ENCODE peak calls at places on chromosome 21, in ten cellular contexts. L is AG10803; J is neural progenitor cell; G is stomach; F is mammary epithelial cell; N is NB4; A is CD8-positive, alpha-beta T cell; U is WTC11; T is body of pancreas; X is ovary. B is an unnamed sample.

GRCh38 chr21:8991968-8992621 is 1529.3 kb upstream of the TPTE start:
- DNase-seq in N (no peak), U (no peak), L (no peak), A (no peak), G (no peak), X (no peak), T (no peak), F (no peak), J (no peak), B (no peak)

GRCh38 chr21:36858320-36858957 is 108.0 kb downstream of the HLCS start:
- DNase-seq in U (no peak), G (no peak), X (no peak), L (peak), F (no peak), T (no peak), J (no peak), A (no peak), N (no peak), B (no peak)

GRCh38 chr21:14916676-14917141 is 148.1 kb downstream of the NRIP1 start:
- DNase-seq in N (no peak), G (no peak), T (no peak), J (no peak), X (no peak), U (no peak), F (no peak), L (no peak), A (no peak), B (no peak)

GRCh38 chr21:36704281-36704957 is 5.5 kb downstream of the SIM2 start:
- DNase-seq in T (no peak), A (no peak), F (no peak), L (no peak), N (no peak), X (no peak), J (peak), U (no peak), G (no peak), B (no peak)

GRCh38 chr21:42539342-42539741 is 25.7 kb downstream of the SLC37A1 start:
- DNase-seq in T (no peak), L (no peak), X (no peak), N (no peak), J (no peak), G (peak), U (no peak), F (no peak), A (no peak), B (no peak)

GRCh38 chr21:42433946-42434551 is 30.3 kb downstream of the UBASH3A start:
- DNase-seq in A (no peak), U (no peak), G (peak), T (peak), X (no peak), L (no peak), N (peak), F (peak), J (no peak), B (no peak)

GRCh38 chr21:14620152-14620551 is 74.0 kb upstream of the SAMSN1 start:
- DNase-seq in U (no peak), X (no peak), L (no peak), T (no peak), J (no peak), A (no peak), G (no peak), F (no peak), N (peak), B (no peak)

GRCh38 chr21:41966341-41966833 is 12.6 kb upstream of the C2CD2 start:
- DNase-seq in N (no peak), L (no peak), T (no peak), X (no peak), G (no peak), J (no peak), U (no peak), F (no peak), A (no peak), B (no peak)

GRCh38 chr21:33434770-33435360 is 31.7 kb downstream of the IFNGR2 start:
- DNase-seq in J (no peak), A (no peak), F (peak), L (peak), N (peak), U (no peak), G (no peak), T (no peak), X (no peak), B (no peak)

GRCh38 chr21:31098576-31099005 is 60.3 kb upstream of the KRTAP19-8 start:
- DNase-seq in N (peak), T (peak), U (peak), X (peak), L (peak), F (peak), J (peak), A (peak), G (peak), B (peak)

GRCh38 chr21:36732761-36733160 is 33.8 kb downstream of the SIM2 start:
- DNase-seq in N (no peak), T (no peak), F (no peak), A (no peak), U (no peak), X (no peak), G (peak), J (no peak), L (no peak), B (no peak)

GRCh38 chr21:35191128-35191527 is 142.0 kb upstream of the RUNX1 start:
- DNase-seq in A (no peak), F (no peak), X (no peak), N (no peak), G (no peak), U (no peak), T (no peak), L (no peak), J (no peak), B (no peak)

GRCh38 chr21:36928960-36929359 is 37.5 kb downstream of the HLCS start:
- DNase-seq in L (no peak), T (peak), J (no peak), N (no peak), U (no peak), F (no peak), G (peak), A (no peak), X (no peak), B (no peak)

GRCh38 chr21:37145635-37146111 is 72.6 kb downstream of the TTC3 start:
- DNase-seq in U (no peak), N (peak), G (no peak), T (no peak), X (no peak), L (no peak), F (peak), A (no peak), J (peak), B (no peak)

GRCh38 chr21:15138475-15138874 is 73.7 kb upstream of the NRIP1 start:
- DNase-seq in L (no peak), N (no peak), J (peak), A (no peak), U (no peak), G (peak), T (peak), F (no peak), X (peak), B (no peak)

GRCh38 chr21:37700641-37701202 is 215.5 kb downstream of the KCNJ6 start:
- DNase-seq in F (peak), U (peak), N (peak), L (peak), T (peak), X (no peak), J (peak), A (no peak), G (no peak), B (peak)

GRCh38 chr21:15809818-15810217 is 80.0 kb downstream of the USP25 start:
- DNase-seq in T (no peak), J (no peak), U (no peak), N (peak), L (no peak), A (no peak), G (no peak), F (no peak), X (no peak), B (no peak)

GRCh38 chr21:33212159-33212851 is 17.4 kb upstream of the IFNAR2 start:
- DNase-seq in F (peak), X (no peak), L (peak), G (no peak), U (no peak), N (peak), T (no peak), A (no peak), J (no peak), B (no peak)

GRCh38 chr21:36103434-36103833 is 31.4 kb upstream of the CBR3 start:
- DNase-seq in L (no peak), F (no peak), G (no peak), X (no peak), A (no peak), J (no peak), U (no peak), T (no peak), N (no peak), B (no peak)

GRCh38 chr21:34536311-34536710 is 24.3 kb upstream of the KCNE1 start:
- DNase-seq in A (no peak), T (no peak), L (no peak), U (no peak), J (no peak), G (no peak), N (no peak), F (no peak), X (no peak), B (no peak)

GRCh38 chr21:40272037-40272436 is 404.8 kb downstream of the PCP4 start:
- DNase-seq in G (no peak), U (no peak), L (no peak), N (no peak), F (no peak), X (no peak), A (no peak), J (no peak), T (no peak), B (no peak)

GRCh38 chr21:28089599-28090421 is 902.9 kb downstream of the LTN1 start:
- DNase-seq in F (no peak), X (no peak), A (no peak), U (no peak), J (peak), L (no peak), T (no peak), G (no peak), N (no peak), B (no peak)

GRCh38 chr21:25501996-25502665 is 105.2 kb downstream of the MRPL39 start:
- DNase-seq in U (no peak), T (no peak), L (no peak), J (no peak), F (peak), N (peak), G (no peak), X (no peak), A (no peak), B (no peak)

GRCh38 chr21:18147678-18148077 is 97.0 kb upstream of the CHODL start:
- DNase-seq in F (no peak), U (no peak), T (no peak), L (no peak), G (no peak), X (no peak), N (no peak), A (no peak), J (no peak), B (no peak)

GRCh38 chr21:34129971-34130597 is 56.7 kb downstream of the MRPS6 start:
- DNase-seq in L (peak), J (peak), U (no peak), G (no peak), T (no peak), N (no peak), X (no peak), F (no peak), A (no peak), B (no peak)

GRCh38 chr21:37008705-37009104 is 2.2 kb downstream of the RIPPLY3 start:
- DNase-seq in T (no peak), G (no peak), J (peak), A (no peak), F (no peak), N (no peak), U (no peak), L (no peak), X (no peak), B (no peak)

GRCh38 chr21:36698160-36699025 is 522 bp upstream of the SIM2 start:
- DNase-seq in N (no peak), X (no peak), L (peak), U (peak), F (no peak), T (no peak), G (peak), A (no peak), J (peak), B (peak)

GRCh38 chr21:16551101-16551695 is 821.4 kb downstream of the USP25 start:
- DNase-seq in U (no peak), G (no peak), X (no peak), T (no peak), F (peak), L (no peak), J (peak), A (no peak), N (no peak), B (no peak)

GRCh38 chr21:42496839-42497202 is 797 bp upstream of the RSPH1 start:
- DNase-seq in T (peak), J (peak), L (no peak), G (no peak), N (no peak), X (no peak), A (no peak), F (no peak), U (peak), B (no peak)

GRCh38 chr21:16563795-16564194 is 834.0 kb downstream of the USP25 start:
- DNase-seq in J (peak), F (peak), X (no peak), A (no peak), T (peak), U (peak), G (no peak), L (peak), N (no peak), B (no peak)

GRCh38 chr21:38527737-38528136 is 29.5 kb upstream of the ERG start:
- DNase-seq in N (no peak), F (no peak), U (no peak), X (no peak), A (no peak), T (no peak), L (no peak), G (no peak), J (no peak), B (no peak)

GRCh38 chr21:39033878-39034589 is 149.2 kb downstream of the PSMG1 start:
- DNase-seq in L (no peak), U (no peak), X (no peak), G (peak), T (peak), F (no peak), N (no peak), A (no peak), J (no peak), B (no peak)

GRCh38 chr21:41600961-41601572 is 93.1 kb upstream of the TMPRSS2 start:
- DNase-seq in U (no peak), G (peak), F (no peak), T (no peak), N (no peak), L (no peak), X (no peak), J (no peak), A (no peak), B (no peak)

GRCh38 chr21:25313891-25314646 is 293.2 kb downstream of the MRPL39 start:
- DNase-seq in U (no peak), J (no peak), X (no peak), A (no peak), F (no peak), T (no peak), N (peak), G (no peak), L (peak), B (no peak)

GRCh38 chr21:21688877-21689276 is 690.7 kb downstream of the NCAM2 start:
- DNase-seq in F (no peak), N (peak), X (no peak), L (peak), A (no peak), G (no peak), T (no peak), J (peak), U (peak), B (peak)
- TF ChIP-seq CTCF in F (no peak), N (peak), X (no peak), L (peak), A (no peak), G (no peak), T (no peak), J (peak), U (peak), B (no peak)

GRCh38 chr21:46537026-46537425 is 67.9 kb downstream of the S100B start:
- DNase-seq in J (no peak), T (no peak), L (no peak), N (no peak), G (no peak), X (no peak), U (no peak), F (no peak), A (no peak), B (no peak)

GRCh38 chr21:46527801-46528200 is 69.1 kb downstream of the DIP2A start:
- DNase-seq in A (no peak), U (no peak), L (no peak), J (peak), F (no peak), N (no peak), T (no peak), G (no peak), X (no peak), B (no peak)

GRCh38 chr21:46532080-46532479 is 72.8 kb downstream of the S100B start:
- DNase-seq in X (no peak), F (no peak), J (no peak), T (no peak), L (no peak), G (no peak), U (no peak), N (no peak), A (peak), B (no peak)
- TF ChIP-seq CTCF in X (no peak), F (no peak), J (no peak), T (no peak), L (no peak), G (no peak), U (no peak), N (no peak), A (no peak), B (no peak)

GRCh38 chr21:29130234-29130993 is at the start of gene MAP3K7CL:
- DNase-seq in T (peak), N (no peak), A (no peak), X (no peak), U (no peak), J (no peak), L (peak), F (peak), G (no peak), B (peak)
- TF ChIP-seq CTCF in T (no peak), N (no peak), A (no peak), X (no peak), U (no peak), J (no peak), L (no peak), F (no peak), G (no peak), B (no peak)

GRCh38 chr21:44489962-44490361 is 34.7 kb downstream of the LRRC3 start:
- DNase-seq in G (no peak), A (no peak), U (no peak), X (no peak), L (no peak), F (no peak), T (no peak), J (peak), N (no peak), B (no peak)
- TF ChIP-seq CTCF in G (no peak), A (no peak), U (peak), X (no peak), L (no peak), F (no peak), T (no peak), J (peak), N (peak), B (peak)

GRCh38 chr21:26835714-26836265 is 9.4 kb downstream of the ADAMTS1 start:
- DNase-seq in J (no peak), X (no peak), F (peak), U (no peak), A (no peak), T (no peak), L (peak), N (no peak), G (no peak), B (no peak)

GRCh38 chr21:26833460-26833939 is 11.7 kb downstream of the ADAMTS1 start:
- DNase-seq in L (no peak), J (no peak), X (peak), T (no peak), U (no peak), A (no peak), F (no peak), N (no peak), G (no peak), B (no peak)

GRCh38 chr21:26833011-26833410 is 12.2 kb downstream of the ADAMTS1 start:
- DNase-seq in J (no peak), T (no peak), G (no peak), A (no peak), N (no peak), X (no peak), F (no peak), L (no peak), U (no peak), B (no peak)

GRCh38 chr21:26835027-26835713 is 10.0 kb downstream of the ADAMTS1 start:
- DNase-seq in J (no peak), A (no peak), G (no peak), F (peak), L (peak), X (peak), N (no peak), U (no peak), T (no peak), B (no peak)

DNA sequence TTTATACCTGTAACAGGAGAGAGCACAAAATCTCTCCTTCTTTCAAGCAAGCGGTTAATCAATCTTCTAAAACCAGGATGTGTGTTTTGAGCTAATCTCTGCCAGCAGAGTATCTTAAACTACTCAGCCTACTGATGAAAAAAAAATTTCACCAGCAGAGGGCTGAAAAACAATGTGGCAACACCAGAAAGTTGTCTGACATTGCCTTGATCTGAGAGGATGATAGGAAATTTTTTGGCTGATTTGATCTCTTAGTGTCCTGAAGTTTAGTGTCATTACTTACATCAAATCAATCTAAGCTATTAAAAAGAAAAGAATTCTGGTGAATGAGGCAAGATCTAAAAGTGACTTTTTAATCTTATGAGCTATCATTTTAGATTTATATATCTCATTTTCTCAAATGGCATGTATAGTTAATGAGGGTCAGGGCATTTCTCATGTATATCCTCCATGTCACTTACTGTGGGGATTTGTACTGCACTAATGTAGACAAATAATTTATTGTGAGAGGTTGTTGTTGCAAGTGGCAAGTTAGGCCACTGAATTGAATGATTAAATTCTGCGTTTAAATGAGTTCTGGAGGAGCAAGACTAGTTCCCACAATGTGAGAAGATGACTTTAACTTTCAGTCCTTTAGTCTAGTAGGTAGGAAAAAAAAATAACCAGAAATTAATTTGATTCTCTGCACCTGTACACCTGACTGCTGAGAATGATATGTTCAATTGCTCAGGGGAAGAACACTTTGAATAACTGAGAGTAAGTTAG is 10.8 kb downstream of the ADAMTS1 start:
- DNase-seq in N (no peak), F (no peak), L (peak), A (no peak), U (no peak), T (no peak), J (no peak), G (no peak), X (no peak), B (no peak)
- TF ChIP-seq CTCF in N (no peak), F (peak), L (peak), A (no peak), U (no peak), T (no peak), J (peak), G (no peak), X (no peak), B (peak)

DNA sequence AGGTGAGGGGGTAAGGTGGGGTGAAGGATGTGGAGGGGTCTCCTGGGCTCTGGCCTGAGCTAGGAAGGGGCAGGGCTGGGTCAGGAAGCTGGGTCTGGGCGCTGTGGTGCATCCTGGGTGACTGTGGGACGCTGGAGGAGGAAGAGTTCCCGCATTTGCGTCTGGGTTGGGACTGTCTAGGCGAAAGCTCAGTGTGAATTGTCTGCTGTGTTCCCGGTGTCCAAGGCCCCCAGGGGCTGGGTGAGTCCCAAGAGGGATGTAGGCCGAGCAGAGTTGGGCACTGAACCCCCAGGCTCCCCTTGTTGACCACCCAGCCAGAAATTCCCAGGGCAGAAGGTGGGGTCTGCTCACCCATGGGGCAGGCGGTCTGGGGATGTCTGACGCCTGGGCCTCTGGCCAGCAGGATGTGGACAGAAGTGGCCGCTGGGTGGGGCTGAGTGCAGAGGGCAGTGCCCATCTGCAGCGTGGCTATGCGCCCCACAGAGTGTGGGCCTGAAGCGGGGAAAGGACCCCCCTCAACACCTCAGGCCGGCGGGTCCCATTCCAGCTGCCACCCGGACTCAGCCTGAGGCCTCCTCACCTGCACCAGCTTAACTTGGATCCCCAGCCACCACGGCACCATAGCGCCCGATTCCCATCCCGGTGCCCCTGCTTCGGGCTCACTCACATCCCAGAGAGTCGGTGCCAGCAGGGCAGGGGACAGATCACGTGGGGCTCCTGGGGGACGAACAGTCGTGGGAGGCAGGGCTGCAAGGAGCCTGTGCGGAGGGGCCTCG is 36.9 kb upstream of the POFUT2 start:
- DNase-seq in G (no peak), U (no peak), A (no peak), T (peak), N (no peak), J (no peak), X (peak), F (no peak), L (no peak), B (peak)
- TF ChIP-seq CTCF in G (no peak), U (no peak), A (no peak), T (no peak), N (no peak), J (no peak), X (no peak), F (no peak), L (no peak), B (no peak)

B was measured in glutamatergic neuron.